ENCODE peak calls at places on chromosome 5, in five cellular contexts. L, A, U, E and I are unnamed samples.

GRCh38 chr5:124408738-124409453 is 337.5 kb downstream of the ZNF608 start:
- DNase-seq in L (no peak), A (no peak), U (peak; percentile 52), E (no peak), I (no peak)

GRCh38 chr5:8984386-8984785 is 561.5 kb downstream of the SEMA5A start:
- DNase-seq in L (no peak), A (no peak), U (no peak), E (no peak), I (no peak)

GRCh38 chr5:138944527-138945322 is 69.6 kb upstream of the LRRTM2 start:
- DNase-seq in L (no peak), A (no peak), U (no peak), E (no peak), I (no peak)

GRCh38 chr5:136613243-136613642 is 247.9 kb upstream of the TRPC7 start:
- DNase-seq in L (no peak), A (no peak), U (no peak), E (no peak), I (no peak)

GRCh38 chr5:165525268-165525667 is 2019.8 kb downstream of the MAT2B start:
- DNase-seq in L (no peak), A (no peak), U (no peak), E (no peak), I (no peak)

GRCh38 chr5:87007737-87008136 is 259.9 kb upstream of the RASA1 start:
- DNase-seq in L (no peak), A (no peak), U (no peak), E (no peak), I (no peak)

GRCh38 chr5:143213851-143214363 is 189.6 kb downstream of the NR3C1 start:
- DNase-seq in L (no peak), A (no peak), U (no peak), E (peak; percentile 75), I (no peak)

GRCh38 chr5:105168806-105169205 is 1606.2 kb upstream of the NUDT12 start:
- DNase-seq in L (no peak), A (no peak), U (no peak), E (no peak), I (no peak)

GRCh38 chr5:115961413-115962238 is 649 bp upstream of the LVRN start:
- DNase-seq in L (no peak), A (no peak), U (no peak), E (peak; percentile 33), I (no peak)

GRCh38 chr5:51968756-51969155 is 585.5 kb downstream of the ISL1 start:
- DNase-seq in L (no peak), A (no peak), U (no peak), E (no peak), I (no peak)

GRCh38 chr5:127951791-127952190 is 131.8 kb upstream of the SLC12A2 start:
- DNase-seq in L (no peak), A (no peak), U (no peak), E (no peak), I (no peak)

GRCh38 chr5:16568875-16569580 is 47.8 kb downstream of the RETREG1 start:
- DNase-seq in L (no peak), A (no peak), U (no peak), E (no peak), I (no peak)

GRCh38 chr5:36915653-36916052 is 39.1 kb downstream of the NIPBL start:
- DNase-seq in L (no peak), A (no peak), U (no peak), E (no peak), I (no peak)

GRCh38 chr5:169893586-169893985 is 86.7 kb downstream of the INSYN2B start:
- DNase-seq in L (no peak), A (no peak), U (no peak), E (no peak), I (no peak)

GRCh38 chr5:145471831-145472616 is 363.1 kb downstream of the PRELID2 start:
- DNase-seq in L (no peak), A (no peak), U (peak; percentile 23), E (no peak), I (no peak)

GRCh38 chr5:55234171-55234700 is 828 bp upstream of the CCNO start:
- DNase-seq in L (no peak), A (no peak), U (no peak), E (no peak), I (no peak)

GRCh38 chr5:57232293-57233033 is 58.6 kb downstream of the GPBP1 start:
- DNase-seq in L (no peak), A (no peak), U (no peak), E (no peak), I (no peak)

GRCh38 chr5:33688041-33688980 is 203.5 kb downstream of the ADAMTS12 start:
- DNase-seq in L (no peak), A (no peak), U (no peak), E (no peak), I (no peak)

GRCh38 chr5:135387629-135387960 is 11.4 kb downstream of the MACROH2A1 start:
- DNase-seq in L (no peak), A (no peak), U (no peak), E (no peak), I (no peak)

GRCh38 chr5:122805481-122805880 is 30.6 kb downstream of the SNX2 start:
- DNase-seq in L (no peak), A (no peak), U (no peak), E (no peak), I (no peak)

GRCh38 chr5:138466900-138467710 is 1.8 kb downstream of the EGR1 start:
- DNase-seq in L (no peak), A (no peak), U (no peak), E (no peak), I (no peak)

GRCh38 chr5:132471944-132472343 is 18.6 kb downstream of the IRF1 start:
- DNase-seq in L (no peak), A (no peak), U (no peak), E (no peak), I (no peak)

GRCh38 chr5:65927497-65928340 is 1.3 kb downstream of the ERBIN start:
- DNase-seq in L (no peak), A (no peak), U (no peak), E (peak; percentile 67), I (peak; percentile 39)

GRCh38 chr5:34928267-34928666 is 1.1 kb upstream of the DNAJC21 start:
- DNase-seq in L (no peak), A (no peak), U (no peak), E (no peak), I (no peak)

GRCh38 chr5:97044057-97044456 is 98.4 kb downstream of the LIX1 start:
- DNase-seq in L (no peak), A (no peak), U (no peak), E (no peak), I (peak; percentile 23)

GRCh38 chr5:117054141-117054540 is 479.5 kb upstream of the SEMA6A start:
- DNase-seq in L (no peak), A (no peak), U (no peak), E (no peak), I (no peak)

GRCh38 chr5:1062761-1063568 is 48.9 kb downstream of the SLC12A7 start:
- DNase-seq in L (no peak), A (no peak), U (no peak), E (no peak), I (no peak)

GRCh38 chr5:12952409-12952808 is 992.1 kb downstream of the DNAH5 start:
- DNase-seq in L (no peak), A (no peak), U (no peak), E (no peak), I (no peak)

GRCh38 chr5:80275347-80275746 is 19.5 kb upstream of the SERINC5 start:
- DNase-seq in L (no peak), A (no peak), U (no peak), E (no peak), I (no peak)

GRCh38 chr5:36392818-36393217 is 91.1 kb upstream of the RANBP3L start:
- DNase-seq in L (no peak), A (no peak), U (no peak), E (no peak), I (no peak)

GRCh38 chr5:13994606-13995336 is 50.3 kb upstream of the DNAH5 start:
- DNase-seq in L (no peak), A (no peak), U (no peak), E (no peak), I (no peak)

GRCh38 chr5:160792281-160792680 is 59.7 kb downstream of the ATP10B start:
- DNase-seq in L (no peak), A (no peak), U (no peak), E (no peak), I (no peak)

GRCh38 chr5:850511-851006 is at the start of gene ZDHHC11:
- DNase-seq in L (no peak), A (no peak), U (no peak), E (no peak), I (no peak)

GRCh38 chr5:146475190-146475801 is 28.2 kb downstream of the TCERG1 start:
- DNase-seq in L (no peak), A (no peak), U (no peak), E (no peak), I (no peak)

GRCh38 chr5:114191441-114191840 is 170.4 kb upstream of the KCNN2 start:
- DNase-seq in L (no peak), A (no peak), U (no peak), E (no peak), I (no peak)

GRCh38 chr5:34626036-34626435 is 30.1 kb upstream of the RAI14 start:
- DNase-seq in L (no peak), A (no peak), U (no peak), E (no peak), I (peak; percentile 58)

GRCh38 chr5:145536133-145536532 is 299.0 kb downstream of the PRELID2 start:
- DNase-seq in L (no peak), A (no peak), U (no peak), E (no peak), I (no peak)

GRCh38 chr5:16704945-16705344 is 88.1 kb upstream of the RETREG1 start:
- DNase-seq in L (no peak), A (no peak), U (no peak), E (no peak), I (no peak)

GRCh38 chr5:98454407-98454806 is 319.1 kb upstream of the RGMB start:
- DNase-seq in L (no peak), A (no peak), U (no peak), E (no peak), I (no peak)

GRCh38 chr5:2757563-2758311 is 6.3 kb upstream of the IRX2 start:
- DNase-seq in L (no peak), A (no peak), U (no peak), E (no peak), I (no peak)